ENCODE peak calls at places on chromosomes 4 and X, in five cellular contexts. One of them, this sample, is unnamed. For H3K4me1, the result is how much of the 10 kb centered on the place peaks cover.

GRCh38 chr4:37742149-37742548 is 56.0 kb upstream of the RELL1 start:
- DNase-seq in neural progenitor cell: no peak
- DNase-seq in HCT116: peak
- DNase-seq in OCI-LY7: no peak
- DNase-seq in GM23338: no peak
- DNase-seq in this sample: no peak

GRCh38 chrX:71117358-71117757 is 1.0 kb upstream of the MED12 start:
- DNase-seq in neural progenitor cell: no peak
- DNase-seq in HCT116: no peak
- DNase-seq in OCI-LY7: no peak
- DNase-seq in GM23338: no peak
- DNase-seq in this sample: no peak

GRCh38 chrX:103211012-103211715 is 3.7 kb upstream of the BEX4 start:
- DNase-seq in neural progenitor cell: peak
- DNase-seq in HCT116: peak
- DNase-seq in OCI-LY7: peak
- DNase-seq in GM23338: peak
- DNase-seq in this sample: peak

GRCh38 chrX:31223817-31224216 is 152.0 kb upstream of the FTHL17 start:
- DNase-seq in neural progenitor cell: no peak
- DNase-seq in HCT116: no peak
- DNase-seq in OCI-LY7: peak
- DNase-seq in GM23338: no peak
- DNase-seq in this sample: peak

GRCh38 chr4:83320548-83320947 is 14.1 kb downstream of the HPSE start:
- DNase-seq in neural progenitor cell: no peak
- DNase-seq in HCT116: no peak
- DNase-seq in OCI-LY7: no peak
- DNase-seq in GM23338: no peak
- DNase-seq in this sample: peak

GRCh38 chrX:110123331-110123782 is 120.4 kb downstream of the TMEM164 start:
- DNase-seq in neural progenitor cell: no peak
- DNase-seq in HCT116: no peak
- DNase-seq in OCI-LY7: no peak
- DNase-seq in GM23338: no peak
- DNase-seq in this sample: no peak

GRCh38 chr4:188611143-188611542 is 471.9 kb downstream of the TRIML1 start:
- DNase-seq in neural progenitor cell: no peak
- DNase-seq in HCT116: no peak
- DNase-seq in OCI-LY7: no peak
- DNase-seq in GM23338: no peak
- DNase-seq in this sample: no peak

GRCh38 chrX:47200385-47201150 is 6.9 kb downstream of the UBA1 start:
- DNase-seq in neural progenitor cell: no peak
- DNase-seq in HCT116: no peak
- DNase-seq in OCI-LY7: no peak
- DNase-seq in GM23338: no peak
- DNase-seq in this sample: peak

GRCh38 chr4:38326499-38326898 is 337.5 kb upstream of the KLF3 start:
- DNase-seq in neural progenitor cell: no peak
- DNase-seq in HCT116: no peak
- DNase-seq in OCI-LY7: no peak
- DNase-seq in GM23338: no peak
- DNase-seq in this sample: no peak

GRCh38 chrX:18971506-18971905 is 12.4 kb downstream of the PHKA2 start:
- DNase-seq in neural progenitor cell: no peak
- DNase-seq in HCT116: no peak
- DNase-seq in OCI-LY7: no peak
- DNase-seq in GM23338: no peak
- DNase-seq in this sample: no peak

GRCh38 chrX:74179936-74180454 is 124.0 kb upstream of the ZCCHC13 start:
- DNase-seq in neural progenitor cell: no peak
- DNase-seq in HCT116: no peak
- DNase-seq in OCI-LY7: no peak
- DNase-seq in GM23338: no peak
- DNase-seq in this sample: no peak

GRCh38 chr4:98564847-98565246 is 93.6 kb downstream of the TSPAN5 start:
- DNase-seq in neural progenitor cell: peak
- DNase-seq in HCT116: no peak
- DNase-seq in OCI-LY7: no peak
- DNase-seq in GM23338: no peak
- DNase-seq in this sample: no peak

GRCh38 chr4:144910753-144911152 is 187.2 kb downstream of the ANAPC10 start:
- DNase-seq in neural progenitor cell: no peak
- DNase-seq in HCT116: no peak
- DNase-seq in OCI-LY7: no peak
- DNase-seq in GM23338: no peak
- DNase-seq in this sample: no peak

GRCh38 chr4:57374866-57375595 is 264.8 kb upstream of the IGFBP7 start:
- DNase-seq in neural progenitor cell: no peak
- DNase-seq in HCT116: no peak
- DNase-seq in OCI-LY7: no peak
- DNase-seq in GM23338: peak
- DNase-seq in this sample: peak

GRCh38 chr4:179867300-179867878 is 2375.8 kb upstream of the TENM3 start:
- DNase-seq in neural progenitor cell: peak
- DNase-seq in HCT116: peak
- DNase-seq in OCI-LY7: peak
- DNase-seq in GM23338: peak
- DNase-seq in this sample: peak

GRCh38 chrX:37926700-37927099 is 79.3 kb upstream of the DYNLT3 start:
- DNase-seq in neural progenitor cell: peak
- DNase-seq in HCT116: no peak
- DNase-seq in OCI-LY7: peak
- DNase-seq in GM23338: peak
- DNase-seq in this sample: peak

GRCh38 chr4:185771696-185772390 is 40.2 kb downstream of the SORBS2 start:
- DNase-seq in neural progenitor cell: no peak
- DNase-seq in HCT116: no peak
- DNase-seq in OCI-LY7: no peak
- DNase-seq in GM23338: no peak
- DNase-seq in this sample: peak

GRCh38 chr4:134911941-134912340 is 710.4 kb upstream of the PABPC4L start:
- DNase-seq in neural progenitor cell: no peak
- DNase-seq in HCT116: no peak
- DNase-seq in OCI-LY7: no peak
- DNase-seq in GM23338: peak
- DNase-seq in this sample: no peak

GRCh38 chr4:127832585-127832984 is 48.1 kb upstream of the PLK4 start:
- DNase-seq in neural progenitor cell: peak
- DNase-seq in HCT116: no peak
- DNase-seq in OCI-LY7: peak
- DNase-seq in GM23338: no peak
- DNase-seq in this sample: no peak

GRCh38 chrX:73765776-73766465 is 202.9 kb downstream of the CHIC1 start:
- DNase-seq in neural progenitor cell: no peak
- DNase-seq in HCT116: no peak
- DNase-seq in OCI-LY7: peak
- DNase-seq in GM23338: no peak
- DNase-seq in this sample: no peak

GRCh38 chrX:69429339-69430014 is 74.6 kb upstream of the NALF2 start:
- DNase-seq in neural progenitor cell: no peak
- DNase-seq in HCT116: no peak
- DNase-seq in OCI-LY7: no peak
- DNase-seq in GM23338: no peak
- DNase-seq in this sample: no peak

GRCh38 chr4:140076307-140076706 is 77.7 kb downstream of the MAML3 start:
- DNase-seq in neural progenitor cell: no peak
- DNase-seq in HCT116: no peak
- DNase-seq in OCI-LY7: no peak
- DNase-seq in GM23338: no peak
- DNase-seq in this sample: no peak

GRCh38 chrX:136742721-136743379 is 37.9 kb downstream of the ARHGEF6 start:
- DNase-seq in neural progenitor cell: no peak
- DNase-seq in HCT116: no peak
- DNase-seq in OCI-LY7: no peak
- DNase-seq in GM23338: no peak
- DNase-seq in this sample: no peak
- H3K4me1 ChIP-seq in neural progenitor cell: under half
- H3K4me1 ChIP-seq in HCT116: under half
- H3K4me1 ChIP-seq in OCI-LY7: under half
- H3K4me1 ChIP-seq in GM23338: under half
- H3K4me1 ChIP-seq in this sample: under half

GRCh38 chr4:147836807-147837206 is 104.9 kb downstream of the ARHGAP10 start:
- DNase-seq in neural progenitor cell: no peak
- DNase-seq in HCT116: no peak
- DNase-seq in OCI-LY7: no peak
- DNase-seq in GM23338: no peak
- DNase-seq in this sample: no peak
- H3K4me3 ChIP-seq in neural progenitor cell: no peak
- H3K4me3 ChIP-seq in HCT116: no peak
- H3K4me3 ChIP-seq in OCI-LY7: no peak
- H3K4me3 ChIP-seq in GM23338: no peak
- H3K4me3 ChIP-seq in this sample: no peak

DNA sequence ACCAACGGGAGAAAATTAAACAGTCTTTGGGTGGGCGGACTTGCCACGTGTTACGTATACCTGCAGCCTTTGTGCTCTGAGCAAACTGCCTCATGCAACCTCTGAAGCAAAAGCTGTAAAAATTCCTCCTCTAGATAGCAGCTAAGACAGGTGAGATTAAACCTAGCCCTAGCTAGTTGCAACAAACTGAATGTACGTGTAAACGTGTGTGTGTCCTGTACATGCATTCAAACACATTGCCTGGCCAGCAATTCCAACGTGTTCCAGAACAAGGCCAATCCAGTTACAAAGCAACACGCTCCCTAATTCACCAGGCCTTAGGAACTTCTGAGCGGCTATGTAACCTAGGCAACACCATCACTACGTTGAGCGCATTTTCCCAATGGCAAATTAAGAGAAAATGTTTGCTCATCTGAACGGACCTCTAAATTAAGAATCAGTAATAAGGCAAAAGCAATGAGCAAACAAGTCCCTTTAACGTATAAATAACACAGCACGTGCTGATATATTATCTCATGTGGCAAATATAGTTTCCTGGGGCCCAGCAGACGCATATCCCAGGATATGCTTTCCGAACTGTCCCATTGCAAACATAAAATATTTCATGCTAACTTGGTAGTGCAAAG is 792 bp downstream of the PPID start:
- DNase-seq in neural progenitor cell: peak
- DNase-seq in HCT116: no peak
- DNase-seq in OCI-LY7: peak
- DNase-seq in GM23338: peak
- DNase-seq in this sample: peak
- TF ChIP-seq EZH2phosphoT487 in neural progenitor cell: no peak
- TF ChIP-seq EZH2phosphoT487 in HCT116: no peak
- TF ChIP-seq EZH2phosphoT487 in OCI-LY7: no peak
- TF ChIP-seq EZH2phosphoT487 in GM23338: no peak
- TF ChIP-seq EZH2phosphoT487 in this sample: no peak

DNA sequence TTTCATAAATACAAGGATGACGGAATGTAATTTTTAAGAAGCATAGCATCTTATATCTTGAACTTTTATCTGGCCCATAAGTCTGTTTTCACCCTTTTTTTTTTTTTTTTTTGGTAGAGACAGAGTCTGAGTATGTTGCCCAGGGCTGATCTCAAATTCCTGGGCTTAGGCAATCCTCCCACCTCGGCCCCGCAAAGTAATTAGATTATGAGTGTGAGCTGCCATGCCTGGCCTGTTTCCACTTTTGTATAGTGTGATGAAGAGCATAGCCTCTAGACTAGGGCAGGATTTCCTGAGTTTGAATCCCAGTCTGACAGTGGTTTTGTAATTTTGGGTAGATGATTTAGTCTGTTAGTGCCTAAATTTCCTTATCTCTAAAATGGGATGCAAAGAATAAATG is 11.0 kb downstream of the STIM2 start:
- DNase-seq in neural progenitor cell: peak
- DNase-seq in HCT116: no peak
- DNase-seq in OCI-LY7: no peak
- DNase-seq in GM23338: no peak
- DNase-seq in this sample: peak
- H3K4me1 ChIP-seq in neural progenitor cell: under half
- H3K4me1 ChIP-seq in HCT116: under half
- H3K4me1 ChIP-seq in OCI-LY7: half or more
- H3K4me1 ChIP-seq in GM23338: under half
- H3K4me1 ChIP-seq in this sample: under half

GRCh38 chr4:174212061-174212460 is 71.4 kb downstream of the FBXO8 start:
- DNase-seq in neural progenitor cell: no peak
- DNase-seq in HCT116: no peak
- DNase-seq in OCI-LY7: no peak
- DNase-seq in GM23338: no peak
- DNase-seq in this sample: no peak

GRCh38 chr4:174209296-174209695 is 74.2 kb downstream of the FBXO8 start:
- DNase-seq in neural progenitor cell: no peak
- DNase-seq in HCT116: no peak
- DNase-seq in OCI-LY7: no peak
- DNase-seq in GM23338: no peak
- DNase-seq in this sample: peak

GRCh38 chr4:174211611-174212044 is 71.8 kb downstream of the FBXO8 start:
- DNase-seq in neural progenitor cell: peak
- DNase-seq in HCT116: no peak
- DNase-seq in OCI-LY7: no peak
- DNase-seq in GM23338: no peak
- DNase-seq in this sample: no peak

GRCh38 chr4:174210952-174211490 is 72.4 kb downstream of the FBXO8 start:
- DNase-seq in neural progenitor cell: no peak
- DNase-seq in HCT116: no peak
- DNase-seq in OCI-LY7: no peak
- DNase-seq in GM23338: no peak
- DNase-seq in this sample: peak

GRCh38 chr4:174210354-174210753 is 73.1 kb downstream of the FBXO8 start:
- DNase-seq in neural progenitor cell: peak
- DNase-seq in HCT116: no peak
- DNase-seq in OCI-LY7: no peak
- DNase-seq in GM23338: peak
- DNase-seq in this sample: no peak
- H3K4me3 ChIP-seq in neural progenitor cell: no peak
- H3K4me3 ChIP-seq in HCT116: no peak
- H3K4me3 ChIP-seq in OCI-LY7: no peak
- H3K4me3 ChIP-seq in GM23338: no peak
- H3K4me3 ChIP-seq in this sample: no peak

DNA sequence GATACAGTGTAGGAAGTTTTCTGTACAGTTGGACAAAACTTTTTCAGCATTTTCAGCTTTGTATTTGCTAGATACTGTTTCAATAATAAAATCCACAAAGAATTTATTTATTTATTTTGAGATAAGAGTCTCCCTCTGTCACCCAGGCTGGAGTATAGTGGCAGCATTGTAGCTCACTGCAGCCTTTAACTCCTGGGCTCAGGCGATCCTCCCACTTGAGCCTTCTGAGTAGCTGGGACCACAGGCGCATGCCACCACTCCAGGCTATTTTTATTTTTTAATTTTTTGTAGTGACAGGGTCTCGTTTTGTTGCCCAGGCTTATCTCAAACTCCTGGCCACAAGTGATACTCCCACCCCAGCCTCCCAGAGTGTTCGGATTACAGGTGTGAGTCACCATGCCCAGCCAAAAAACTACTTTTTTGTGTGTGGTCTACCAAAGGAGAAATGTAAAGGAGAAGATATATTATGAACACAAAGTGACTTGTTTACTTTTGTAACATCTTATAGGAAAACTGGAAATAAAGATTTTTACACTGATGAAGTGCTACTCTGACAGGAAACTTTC is 13.0 kb upstream of the SOWAHD start:
- DNase-seq in neural progenitor cell: no peak
- DNase-seq in HCT116: no peak
- DNase-seq in OCI-LY7: no peak
- DNase-seq in GM23338: no peak
- DNase-seq in this sample: no peak
- TF ChIP-seq EZH2phosphoT487 in neural progenitor cell: no peak
- TF ChIP-seq EZH2phosphoT487 in HCT116: no peak
- TF ChIP-seq EZH2phosphoT487 in OCI-LY7: no peak
- TF ChIP-seq EZH2phosphoT487 in GM23338: no peak
- TF ChIP-seq EZH2phosphoT487 in this sample: no peak

GRCh38 chr4:6692806-6693205 is 872 bp upstream of the S100P start:
- DNase-seq in neural progenitor cell: no peak
- DNase-seq in HCT116: no peak
- DNase-seq in OCI-LY7: no peak
- DNase-seq in GM23338: no peak
- DNase-seq in this sample: peak
- H3K4me1 ChIP-seq in neural progenitor cell: under half
- H3K4me1 ChIP-seq in HCT116: under half
- H3K4me1 ChIP-seq in OCI-LY7: under half
- H3K4me1 ChIP-seq in GM23338: under half
- H3K4me1 ChIP-seq in this sample: under half

This sample was measured in GM23248.